ENCODE peak calls at places on chromosomes 16 and 17, in eight cellular contexts. C is fibroblast of the aortic adventitia, L is breast epithelium, N is transverse colon, K is endothelial cell of umbilical vein, O is coronary artery, W is neural progenitor cell, H is retinal pigment epithelial cell. G is an unnamed sample.

GRCh38 chr17:49106366-49107210 is 26.0 kb upstream of the B4GALNT2 start:
- DNase-seq in H (no peak), N (no peak), L (no peak), K (no peak), O (no peak), C (peak; percentile 68), W (no peak), G (no peak)

GRCh38 chr16:88383401-88384221 is 852 bp downstream of the ZNF469 start:
- DNase-seq in N (no peak), O (no peak), H (no peak), K (peak; percentile 22), W (peak; percentile 58), L (no peak), C (peak; percentile 59), G (no peak)

GRCh38 chr17:4969551-4970231 is 2.1 kb upstream of the SPAG7 start:
- DNase-seq in K (no peak), L (no peak), H (no peak), W (no peak), O (no peak), C (peak; percentile 37), N (no peak), G (no peak)

GRCh38 chr16:27235055-27235937 is 32.0 kb downstream of the KDM8 start:
- DNase-seq in W (peak; percentile 65), K (peak; percentile 96), H (no peak), L (peak; percentile 81), O (peak; percentile 91), C (peak; percentile 93), N (peak; percentile 92), G (peak; percentile 67)

GRCh38 chr16:67000384-67001158 is 12.2 kb downstream of the CES4A start:
- DNase-seq in H (no peak), N (peak; percentile 77), O (no peak), L (peak; percentile 62), K (peak; percentile 31), C (no peak), W (peak; percentile 80), G (peak; percentile 78)

GRCh38 chr16:16038950-16039349 is 89.5 kb downstream of the ABCC1 start:
- DNase-seq in N (no peak), H (no peak), W (no peak), L (no peak), O (no peak), K (no peak), C (no peak), G (no peak)

GRCh38 chr16:4184038-4184702 is 57.7 kb downstream of the SRL start:
- DNase-seq in W (peak; percentile 34), N (no peak), L (no peak), K (no peak), C (no peak), O (no peak), H (no peak), G (no peak)

GRCh38 chr16:46638947-46639925 is 18.1 kb upstream of the SHCBP1 start:
- DNase-seq in C (peak; percentile 52), K (no peak), O (no peak), W (no peak), L (no peak), H (no peak), N (no peak), G (no peak)

GRCh38 chr17:68231536-68231935 is 16.3 kb upstream of the AMZ2 start:
- DNase-seq in W (no peak), O (no peak), H (no peak), N (no peak), C (no peak), K (no peak), L (no peak), G (no peak)

GRCh38 chr16:31754998-31755615 is 118.5 kb upstream of the ZNF267 start:
- DNase-seq in L (no peak), W (no peak), K (peak; percentile 3), C (no peak), N (no peak), O (no peak), H (no peak), G (no peak)

GRCh38 chr16:25716186-25716585 is 24.4 kb downstream of the HS3ST4 start:
- DNase-seq in W (peak; percentile 17), H (no peak), O (no peak), N (no peak), K (no peak), L (no peak), C (no peak), G (no peak)

GRCh38 chr17:7835818-7836595 is 2.0 kb downstream of the KDM6B start:
- DNase-seq in O (peak; percentile 87), L (peak; percentile 75), N (peak; percentile 81), H (no peak), W (peak; percentile 77), K (peak; percentile 60), C (peak; percentile 76), G (peak; percentile 45)

GRCh38 chr17:50352072-50352692 is 6.3 kb downstream of the XYLT2 start:
- DNase-seq in K (no peak), L (no peak), O (no peak), H (no peak), N (no peak), C (no peak), W (no peak), G (peak; percentile 16)

GRCh38 chr16:50323335-50324011 is 45.3 kb downstream of the BRD7 start:
- DNase-seq in L (no peak), O (no peak), W (no peak), C (peak; percentile 52), N (no peak), H (no peak), K (peak; percentile 46), G (no peak)

GRCh38 chr17:42251115-42251514 is 25.1 kb downstream of the STAT5B start:
- DNase-seq in C (peak; percentile 36), W (no peak), N (no peak), K (peak; percentile 41), O (no peak), H (no peak), L (no peak), G (no peak)

GRCh38 chr17:48427598-48427997 is 2.4 kb downstream of the SKAP1 start:
- DNase-seq in N (peak; percentile 31), K (no peak), W (no peak), L (no peak), O (no peak), C (no peak), H (no peak), G (peak; percentile 73)

GRCh38 chr16:50136399-50136798 is 16.7 kb upstream of the TENT4B start:
- DNase-seq in N (no peak), W (no peak), C (no peak), O (no peak), L (no peak), K (no peak), H (no peak), G (no peak)

GRCh38 chr16:64409762-64410161 is 712.1 kb downstream of the CDH11 start:
- DNase-seq in C (peak; percentile 29), H (no peak), L (no peak), K (no peak), W (no peak), O (no peak), N (no peak), G (no peak)

GRCh38 chr17:2749058-2749783 is at the start of gene CCDC92B:
- DNase-seq in K (no peak), L (no peak), O (no peak), H (no peak), N (no peak), W (no peak), C (no peak), G (no peak)

GRCh38 chr17:80817861-80818260 is 173.8 kb upstream of the CHMP6 start:
- DNase-seq in L (no peak), H (no peak), W (no peak), O (no peak), K (no peak), C (peak; percentile 16), N (no peak), G (no peak)

GRCh38 chr16:82263456-82264159 is 93.6 kb upstream of the MPHOSPH6 start:
- DNase-seq in C (peak; percentile 68), W (peak; percentile 80), K (peak; percentile 55), O (no peak), H (no peak), L (peak; percentile 54), N (peak; percentile 42), G (peak; percentile 58)

GRCh38 chr17:1558401-1558800 is 4.2 kb downstream of the PITPNA start:
- DNase-seq in H (no peak), K (no peak), L (no peak), O (no peak), W (no peak), C (no peak), N (no peak), G (no peak)

GRCh38 chr17:17151055-17151454 is 55.1 kb downstream of the PLD6 start:
- DNase-seq in K (peak; percentile 59), N (no peak), H (peak; percentile 18), W (no peak), O (no peak), L (no peak), C (peak; percentile 78), G (no peak)

GRCh38 chr17:46199379-46199778 is 6.2 kb upstream of the KANSL1 start:
- DNase-seq in K (no peak), N (no peak), H (no peak), C (peak; percentile 43), W (no peak), O (no peak), L (no peak), G (no peak)
- TF ChIP-seq CTCF in K (no peak), N (no peak), H (no peak), C (no peak), W (no peak), O (no peak), L (no peak), G (no peak)

DNA sequence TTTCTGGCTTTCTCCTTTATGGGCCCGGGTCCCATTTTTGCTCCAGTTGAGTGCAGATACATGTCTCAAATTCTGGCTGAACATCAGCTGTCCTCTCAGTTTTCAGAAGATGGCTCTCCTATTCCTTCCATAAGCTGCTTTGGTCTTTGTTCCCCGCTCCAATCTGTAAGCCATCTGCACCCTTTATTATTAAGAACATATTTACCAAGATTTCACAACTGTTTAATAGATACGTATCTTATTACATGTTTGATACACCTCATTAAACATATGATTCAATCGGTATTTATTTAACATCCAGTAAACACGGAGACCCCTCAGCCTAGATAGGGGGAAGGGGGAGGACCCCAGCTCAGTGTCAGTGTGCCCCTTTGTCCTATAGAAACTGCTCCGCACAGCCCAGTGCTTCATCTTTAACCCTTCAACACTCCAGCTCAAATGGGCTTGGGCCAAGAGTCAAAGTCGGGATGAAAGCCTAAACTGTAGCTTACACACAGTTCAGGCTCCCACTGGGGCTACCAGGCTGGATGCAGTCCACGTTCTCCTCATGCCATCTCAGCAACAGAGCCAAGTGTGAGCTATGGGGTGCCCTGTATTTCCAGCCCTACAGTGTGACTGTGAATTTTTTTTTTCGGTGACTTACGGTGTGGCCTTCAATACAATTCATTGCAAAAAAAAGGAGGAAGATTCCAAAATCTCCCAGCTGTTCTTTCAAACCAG is 166.0 kb upstream of the ZFHX3 start:
- DNase-seq in C (no peak), H (no peak), W (no peak), N (no peak), K (no peak), O (no peak), L (no peak), G (no peak)
- TF ChIP-seq CTCF in C (no peak), H (no peak), W (no peak), N (no peak), K (no peak), O (no peak), L (no peak), G (no peak)

GRCh38 chr16:3152273-3153076 is 17.6 kb downstream of the ZNF213 start:
- DNase-seq in K (peak; percentile 93), O (peak; percentile 92), C (peak; percentile 93), L (peak; percentile 90), N (peak; percentile 91), H (peak; percentile 48), W (peak; percentile 94), G (peak; percentile 73)
- TF ChIP-seq CTCF in K (peak; percentile 46), O (no peak), C (peak; percentile 32), L (no peak), N (peak; percentile 11), H (peak; percentile 45), W (peak; percentile 63), G (peak; percentile 62)

GRCh38 chr17:64641499-64641898 is 20.6 kb downstream of the SMURF2 start:
- DNase-seq in H (no peak), L (no peak), O (no peak), K (peak; percentile 80), C (peak; percentile 91), N (no peak), W (no peak), G (no peak)
- TF ChIP-seq CTCF in H (no peak), L (no peak), O (no peak), K (no peak), C (peak; percentile 7), N (no peak), W (no peak), G (no peak)